ENCODE peak calls at places on chromosomes 13 and 19, in four cellular contexts. P is K562, S is stomach, U is Peyer's patch. L is an unnamed sample.

GRCh38 chr19:20273376-20273775 is 106.4 kb downstream of the ZNF486 start:
- DNase-seq in P (no peak), S (no peak), U (no peak), L (no peak)

GRCh38 chr13:95896302-95896701 is 156.9 kb downstream of the UGGT2 start:
- DNase-seq in P (peak; percentile 22), S (no peak), U (no peak), L (peak; percentile 35)

GRCh38 chr19:29810504-29810871 is 1.3 kb upstream of the CCNE1 start:
- DNase-seq in P (peak; percentile 40), S (no peak), U (no peak), L (peak; percentile 96)

GRCh38 chr19:17031741-17032140 is 5.1 kb upstream of the CPAMD8 start:
- DNase-seq in P (no peak), S (no peak), U (no peak), L (no peak)

GRCh38 chr19:8635422-8635821 is 5.0 kb downstream of the NFILZ start:
- DNase-seq in P (no peak), S (no peak), U (no peak), L (no peak)

GRCh38 chr19:21850636-21851255 is 14.8 kb upstream of the ZNF43 start:
- DNase-seq in P (no peak), S (no peak), U (no peak), L (no peak)

GRCh38 chr13:43364210-43365041 is 341.0 kb downstream of the DNAJC15 start:
- DNase-seq in P (no peak), S (no peak), U (no peak), L (no peak)

GRCh38 chr13:23460921-23461320 is 27.4 kb upstream of the SACS start:
- DNase-seq in P (no peak), S (no peak), U (no peak), L (no peak)

GRCh38 chr13:43285891-43286602 is 262.7 kb downstream of the DNAJC15 start:
- DNase-seq in P (no peak), S (no peak), U (no peak), L (no peak)

GRCh38 chr13:95455782-95456181 is 96.7 kb upstream of the CLDN10 start:
- DNase-seq in P (no peak), S (no peak), U (no peak), L (no peak)

GRCh38 chr19:44903602-44904425 is 1.8 kb upstream of the APOE start:
- DNase-seq in P (peak; percentile 75), S (peak; percentile 80), U (peak; percentile 65), L (no peak)

GRCh38 chr19:18507021-18507726 is 14.7 kb downstream of the ELL start:
- DNase-seq in P (no peak), S (peak; percentile 74), U (no peak), L (no peak)

GRCh38 chr19:33699754-33700407 is 78.1 kb downstream of the CHST8 start:
- DNase-seq in P (no peak), S (no peak), U (no peak), L (no peak)

GRCh38 chr19:43534811-43535761 is 2.1 kb downstream of the ZNF575 start:
- DNase-seq in P (peak; percentile 40), S (peak; percentile 68), U (peak; percentile 56), L (peak; percentile 26)

GRCh38 chr19:11414544-11414943 is 4.6 kb downstream of the RGL3 start:
- DNase-seq in P (no peak), S (no peak), U (no peak), L (no peak)

GRCh38 chr13:51772781-51773180 is 31.2 kb downstream of the DHRS12 start:
- DNase-seq in P (no peak), S (no peak), U (no peak), L (no peak)

GRCh38 chr13:46097015-46097414 is 7.8 kb downstream of the CPB2 start:
- DNase-seq in P (no peak), S (no peak), U (no peak), L (no peak)

GRCh38 chr13:41942462-41943094 is 18.3 kb downstream of the VWA8 start:
- DNase-seq in P (peak; percentile 18), S (no peak), U (no peak), L (no peak)

GRCh38 chr13:27308941-27309340 is 38.3 kb downstream of the RASL11A start:
- DNase-seq in P (no peak), S (no peak), U (no peak), L (no peak)

GRCh38 chr19:49119411-49120324 is at the start of gene PPFIA3:
- DNase-seq in P (peak; percentile 53), S (peak; percentile 77), U (no peak), L (no peak)

GRCh38 chr19:29092712-29093552 is 120.0 kb downstream of the UQCRFS1 start:
- DNase-seq in P (peak; percentile 79), S (no peak), U (no peak), L (no peak)

GRCh38 chr19:49896863-49897621 is at the start of gene IL4I1:
- DNase-seq in P (no peak), S (no peak), U (peak; percentile 67), L (no peak)

DNA sequence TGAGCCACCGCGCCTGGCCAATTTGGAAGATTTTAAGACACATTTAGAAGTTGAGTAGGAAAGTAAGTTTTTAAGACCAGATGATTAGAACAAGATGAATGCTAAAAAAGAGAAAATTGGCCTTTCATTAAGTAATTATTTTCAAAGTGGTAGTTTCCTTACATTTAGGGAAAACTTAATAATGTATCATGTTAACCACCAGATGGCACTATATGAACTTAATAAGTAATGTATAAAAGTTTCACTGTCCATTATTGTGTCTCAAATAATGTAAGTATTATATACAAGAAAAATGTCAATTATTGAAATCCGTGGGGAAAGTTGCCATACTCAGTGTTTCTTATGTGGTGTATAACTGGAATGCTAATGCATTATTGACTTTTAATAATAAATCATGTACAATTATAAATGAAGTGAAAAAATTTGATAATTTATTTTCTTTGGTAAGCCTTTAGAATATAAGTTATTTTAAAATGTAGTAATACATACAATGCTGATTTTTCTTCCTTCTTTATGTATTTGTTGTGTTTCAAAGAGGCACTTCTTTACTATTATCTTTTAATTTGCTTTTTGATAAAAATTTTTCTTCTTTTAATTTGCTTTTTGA is 29.2 kb downstream of the COG6 start:
- DNase-seq in P (peak; percentile 3), S (no peak), U (no peak), L (no peak)
- TF ChIP-seq CTCF in P (no peak), S (no peak), U (peak; percentile 10), L (peak; percentile 64)

DNA sequence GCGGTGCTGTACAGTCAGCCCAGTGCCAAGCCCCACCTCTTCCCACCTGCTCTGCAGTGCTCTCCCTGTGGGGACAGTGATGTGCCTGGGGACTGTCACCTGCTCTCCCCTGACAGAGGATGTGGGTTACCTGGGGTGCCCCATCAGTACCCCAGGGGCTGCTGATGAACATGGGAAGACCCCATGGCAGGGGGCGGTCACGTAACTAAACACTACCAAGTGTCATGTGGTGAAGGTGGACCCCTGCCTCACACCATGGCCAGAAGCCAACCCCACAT is 12.7 kb downstream of the KDM4B start:
- DNase-seq in P (no peak), S (no peak), U (no peak), L (no peak)
- H3K4me1 ChIP-seq in P (peaks cover 65% of the 10 kb centered on the region), S (peaks cover 89% of the 10 kb centered on the region), U (no peaks in the 10 kb centered on the region), L (peaks cover 5% of the 10 kb centered on the region)

GRCh38 chr19:827710-828321 is at the start of gene AZU1:
- DNase-seq in P (no peak), S (peak; percentile 62), U (no peak), L (no peak)
- H3K27ac ChIP-seq in P (no peak within 1 kb of the TSS), S (no peak within 1 kb of the TSS), U (no peak within 1 kb of the TSS), L (no peak within 1 kb of the TSS)

GRCh38 chr19:2724148-2724557 is 3.0 kb upstream of the DIRAS1 start:
- DNase-seq in P (no peak), S (no peak), U (no peak), L (no peak)
- TF ChIP-seq CTCF in P (peak; percentile 0), S (no peak), U (no peak), L (no peak)

GRCh38 chr19:13028027-13028426 is 32.8 kb downstream of the NFIX start:
- DNase-seq in P (no peak), S (no peak), U (no peak), L (no peak)
- H3K4me1 ChIP-seq in P (peaks cover 21% of the 10 kb centered on the region), S (peaks cover 97% of the 10 kb centered on the region), U (peaks cover 19% of the 10 kb centered on the region), L (peaks cover 20% of the 10 kb centered on the region)

DNA sequence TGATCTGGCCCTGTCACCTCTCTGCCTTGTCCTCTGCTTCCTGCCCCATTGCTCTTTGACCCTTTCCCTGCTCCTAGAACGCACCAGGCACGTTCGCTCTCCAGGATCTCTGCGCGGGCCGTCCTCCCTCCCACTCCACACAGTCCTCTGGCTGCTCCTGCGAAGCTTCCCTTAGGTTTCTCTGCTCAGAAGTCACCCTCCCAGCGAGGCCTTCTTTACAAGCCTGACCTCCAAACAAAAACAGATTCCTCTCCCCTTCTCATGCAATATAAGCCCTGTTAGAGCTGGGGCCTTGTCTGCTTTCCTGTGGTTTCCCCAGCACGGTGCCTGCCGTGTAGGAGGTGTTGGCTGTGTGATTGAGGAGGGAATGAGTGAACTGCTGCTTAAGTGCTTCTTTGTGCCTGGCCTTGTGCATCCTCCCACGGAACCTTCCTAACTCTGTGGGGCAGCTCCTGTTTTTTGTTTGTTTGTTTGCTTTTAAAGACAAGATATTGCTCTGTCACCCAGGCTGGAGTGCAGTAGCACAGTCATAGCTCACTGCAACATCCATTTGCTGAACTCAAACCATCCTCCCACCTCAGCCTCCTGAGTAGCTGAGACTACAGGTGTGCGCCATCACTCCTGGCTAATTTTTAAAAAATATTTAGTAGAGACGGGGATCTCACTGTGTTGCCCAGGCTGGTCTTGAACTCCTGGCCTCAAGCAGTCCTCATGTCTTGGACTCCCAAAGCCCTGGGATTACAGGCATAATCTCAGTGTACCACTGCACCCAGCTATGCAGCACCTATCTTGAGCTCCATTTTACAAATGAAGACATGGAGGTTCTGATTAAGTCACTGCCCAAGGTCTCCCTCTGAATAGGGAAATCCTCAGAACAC is 82.0 kb downstream of the SIPA1L3 start:
- DNase-seq in P (no peak), S (no peak), U (no peak), L (no peak)
- H3K27ac ChIP-seq in P (no peak overlapping the region), S (no peak overlapping the region), U (no peak overlapping the region), L (no peak overlapping the region)

GRCh38 chr19:46357846-46358583 is 11.1 kb downstream of the PPP5C start:
- DNase-seq in P (no peak), S (no peak), U (no peak), L (no peak)

GRCh38 chr19:46353730-46354528 is 7.0 kb downstream of the PPP5C start:
- DNase-seq in P (no peak), S (peak; percentile 83), U (no peak), L (no peak)

GRCh38 chr19:46355234-46355990 is 8.5 kb downstream of the PPP5C start:
- DNase-seq in P (peak; percentile 59), S (no peak), U (no peak), L (no peak)

GRCh38 chr19:46355991-46356669 is 9.2 kb downstream of the PPP5C start:
- DNase-seq in P (no peak), S (no peak), U (no peak), L (no peak)

GRCh38 chr19:46356670-46357055 is 9.8 kb downstream of the PPP5C start:
- DNase-seq in P (no peak), S (no peak), U (no peak), L (no peak)
- TF ChIP-seq CTCF in P (no peak), S (no peak), U (no peak), L (no peak)

GRCh38 chr19:2477141-2477710 is 1.3 kb downstream of the GADD45B start:
- DNase-seq in P (no peak), S (peak; percentile 68), U (peak; percentile 66), L (no peak)

GRCh38 chr19:2475702-2476450 is at the start of gene GADD45B:
- DNase-seq in P (peak; percentile 100), S (peak; percentile 98), U (peak; percentile 98), L (peak; percentile 90)

GRCh38 chr19:2477732-2478191 is 1.8 kb downstream of the GADD45B start:
- DNase-seq in P (no peak), S (no peak), U (peak; percentile 51), L (no peak)

GRCh38 chr19:2475018-2475701 is 767 bp upstream of the GADD45B start:
- DNase-seq in P (peak; percentile 43), S (peak; percentile 65), U (peak; percentile 58), L (no peak)

GRCh38 chr19:2476451-2477140 is 669 bp downstream of the GADD45B start:
- DNase-seq in P (peak; percentile 41), S (peak; percentile 45), U (peak; percentile 73), L (no peak)
- H3K4me1 ChIP-seq in P (peaks cover 46% of the 10 kb centered on the region), S (peaks cover 43% of the 10 kb centered on the region), U (peaks cover 12% of the 10 kb centered on the region), L (peaks cover 5% of the 10 kb centered on the region)